ENCODE peak calls at places on chromosomes 13 and 19, in ten cellular contexts. B is foreskin fibroblast; M is effector CD8-positive, alpha-beta T cell; H is HFFc6; Y is AG09319; W is NCI-H1105; Z is AG08396; D is stimulated activated CD8-positive, alpha-beta memory T cell treated with anti-CD3 and anti-CD28 coated beads, Interleukin-15, amount 100 ng/mL, for 1 hour; J is retinal pigment epithelial cell; C is mesendoderm. U is an unnamed sample.

GRCh38 chr13:91904005-91904404 is 505.6 kb downstream of the GPC5 start:
- DNase-seq in B (no peak), M (no peak), H (no peak), Y (no peak), W (no peak), Z (no peak), D (no peak), J (no peak), C (no peak), U (no peak)

GRCh38 chr19:23917856-23918255 is 3.2 kb downstream of the ZNF726 start:
- DNase-seq in B (no peak), M (no peak), H (no peak), Y (no peak), W (no peak), Z (no peak), D (no peak), J (no peak), C (peak; percentile 22), U (no peak)

GRCh38 chr13:89465366-89465765 is 1794.2 kb downstream of the SLITRK5 start:
- DNase-seq in B (no peak), M (no peak), H (no peak), Y (no peak), W (no peak), Z (no peak), D (no peak), J (no peak), C (no peak), U (no peak)

GRCh38 chr19:55270172-55270942 is 9.6 kb downstream of the HSPBP1 start:
- DNase-seq in B (no peak), M (no peak), H (no peak), Y (no peak), W (no peak), Z (no peak), D (no peak), J (no peak), C (peak; percentile 58), U (no peak)

GRCh38 chr13:73228546-73228945 is 169.7 kb downstream of the KLF5 start:
- DNase-seq in B (no peak), M (no peak), H (peak; percentile 34), Y (no peak), W (no peak), Z (no peak), D (no peak), J (no peak), C (no peak), U (no peak)

GRCh38 chr13:101624210-101624922 is 171.9 kb downstream of the ITGBL1 start:
- DNase-seq in B (no peak), M (no peak), H (no peak), Y (no peak), W (no peak), Z (no peak), D (no peak), J (no peak), C (peak; percentile 21), U (no peak)

GRCh38 chr13:100633461-100633860 is 41.1 kb downstream of the TMTC4 start:
- DNase-seq in B (peak; percentile 83), M (no peak), H (peak; percentile 89), Y (peak; percentile 65), W (no peak), Z (peak; percentile 68), D (no peak), J (no peak), C (no peak), U (peak; percentile 27)

GRCh38 chr19:1861599-1862031 is 1.8 kb downstream of the KLF16 start:
- DNase-seq in B (peak; percentile 52), M (no peak), H (no peak), Y (no peak), W (no peak), Z (no peak), D (no peak), J (no peak), C (no peak), U (no peak)

GRCh38 chr19:19956431-19957075 is 55.8 kb downstream of the ZNF93 start:
- DNase-seq in B (no peak), M (no peak), H (no peak), Y (no peak), W (no peak), Z (no peak), D (no peak), J (no peak), C (peak; percentile 94), U (no peak)

GRCh38 chr13:37886879-37887278 is 17.3 kb upstream of the TRPC4 start:
- DNase-seq in B (no peak), M (no peak), H (no peak), Y (no peak), W (no peak), Z (no peak), D (no peak), J (no peak), C (no peak), U (no peak)

GRCh38 chr19:27748551-27749152 is 1464.3 kb downstream of the UQCRFS1 start:
- DNase-seq in B (peak; percentile 46), M (no peak), H (no peak), Y (peak; percentile 14), W (no peak), Z (no peak), D (no peak), J (no peak), C (no peak), U (no peak)

GRCh38 chr13:43424386-43424785 is 362.4 kb downstream of the ENOX1 start:
- DNase-seq in B (no peak), M (no peak), H (no peak), Y (no peak), W (no peak), Z (no peak), D (no peak), J (no peak), C (no peak), U (no peak)